ENCODE peak calls at places on chromosomes 11 and 22, in four cellular contexts. E, B, Q and K are unnamed samples.

GRCh38 chr11:117705866-117706265 is 91.2 kb downstream of the DSCAML1 start:
- DNase-seq in E (no peak), B (no peak), Q (no peak), K (no peak)

GRCh38 chr11:5405173-5405572 is 16.7 kb upstream of the OR51Q1 start:
- DNase-seq in E (no peak), B (no peak), Q (no peak), K (no peak)

GRCh38 chr11:18277560-18278271 is 11.7 kb downstream of the SAA1 start:
- DNase-seq in E (no peak), B (no peak), Q (no peak), K (no peak)

GRCh38 chr11:60740573-60740972 is 16.1 kb downstream of the MS4A18 start:
- DNase-seq in E (no peak), B (no peak), Q (no peak), K (no peak)

GRCh38 chr11:62431171-62431895 is 12.5 kb downstream of the SCGB1A1 start:
- DNase-seq in E (peak), B (no peak), Q (no peak), K (no peak)

GRCh38 chr11:35036642-35037041 is 102.3 kb upstream of the CD44 start:
- DNase-seq in E (no peak), B (no peak), Q (no peak), K (no peak)

GRCh38 chr22:21633481-21633880 is 921 bp downstream of the CCDC116 start:
- DNase-seq in E (no peak), B (no peak), Q (no peak), K (no peak)

GRCh38 chr11:67615455-67616430 is 9.0 kb downstream of the NDUFV1 start:
- DNase-seq in E (no peak), B (peak), Q (no peak), K (no peak)

GRCh38 chr11:95975343-95975742 is 51.4 kb upstream of the MTMR2 start:
- DNase-seq in E (no peak), B (no peak), Q (no peak), K (no peak)

GRCh38 chr11:110090466-110091026 is 2.6 kb upstream of the ZC3H12C start:
- DNase-seq in E (no peak), B (no peak), Q (no peak), K (no peak)

DNA sequence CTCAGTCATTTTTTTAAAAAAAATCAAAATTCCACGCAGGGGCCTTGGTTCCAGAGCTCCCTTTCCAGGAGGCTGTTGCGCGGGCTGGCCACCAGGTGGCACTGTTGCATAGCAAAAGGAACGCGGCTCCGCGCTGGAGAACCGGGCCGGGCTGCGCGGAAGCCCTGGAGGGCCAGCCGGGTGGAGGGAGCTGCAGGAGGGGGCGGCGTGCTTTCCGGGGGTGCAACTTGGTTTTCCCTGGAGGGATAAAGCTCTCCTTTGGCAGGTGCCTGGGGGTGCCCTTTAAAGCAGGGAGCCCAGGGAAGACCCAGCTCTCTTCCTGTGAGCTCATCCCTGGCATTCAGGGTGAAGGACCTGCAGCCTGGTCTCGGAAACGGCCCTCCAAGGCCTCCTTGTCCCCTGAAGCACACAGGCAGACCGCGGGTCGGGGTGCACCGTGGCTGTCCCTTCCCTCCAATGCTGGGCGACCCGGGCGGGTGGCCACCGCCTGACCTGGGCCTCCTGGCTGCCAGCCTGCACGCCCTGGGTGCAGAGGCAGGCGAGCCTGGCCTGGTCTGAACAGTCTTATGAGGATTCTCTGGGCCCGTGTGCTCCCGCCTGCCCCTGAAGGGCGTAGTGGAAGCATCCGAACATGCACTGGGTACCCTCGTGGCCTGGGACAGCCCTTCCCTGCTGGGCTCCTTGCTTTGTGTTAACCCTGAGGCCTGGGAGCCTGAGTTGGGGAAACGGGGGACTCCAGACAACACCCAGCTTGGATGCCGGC is 23.4 kb downstream of the KRTAP5-5 start:
- DNase-seq in E (peak), B (peak), Q (peak), K (no peak)
- H3K4me3 ChIP-seq in E (no peak), B (no peak), Q (no peak), K (no peak)

DNA sequence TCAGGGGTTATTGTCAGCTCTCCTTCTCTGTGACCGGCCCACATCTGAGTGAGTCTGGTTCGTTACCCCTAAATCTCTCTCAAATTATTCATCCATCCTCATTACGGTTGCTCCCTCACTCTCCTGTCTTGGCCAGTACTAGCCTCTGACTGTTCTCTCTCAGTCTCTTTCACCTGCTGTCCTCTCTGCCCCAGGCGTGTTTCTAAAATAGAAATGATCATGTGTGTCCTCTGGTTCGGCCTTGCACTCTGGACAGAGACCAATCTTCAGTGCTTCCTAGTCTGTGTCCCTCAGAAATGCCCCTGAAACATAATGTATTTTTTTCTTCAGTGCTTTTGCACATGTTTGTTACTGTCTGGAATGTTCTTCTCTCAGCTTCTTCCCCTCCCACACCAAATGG is 4.9 kb downstream of the PSMD13 start:
- DNase-seq in E (no peak), B (no peak), Q (no peak), K (no peak)
- H3K27ac ChIP-seq in E (no peak), B (no peak), Q (no peak), K (no peak)

GRCh38 chr22:49377306-49377705 is 450.4 kb downstream of the BRD1 start:
- DNase-seq in E (no peak), B (no peak), Q (no peak), K (no peak)

GRCh38 chr22:49382451-49382735 is 445.3 kb downstream of the BRD1 start:
- DNase-seq in E (no peak), B (no peak), Q (no peak), K (no peak)

GRCh38 chr22:49380095-49380827 is 447.4 kb downstream of the BRD1 start:
- DNase-seq in E (no peak), B (no peak), Q (no peak), K (no peak)

GRCh38 chr22:49380828-49381114 is 446.9 kb downstream of the BRD1 start:
- DNase-seq in E (no peak), B (no peak), Q (no peak), K (no peak)

DNA sequence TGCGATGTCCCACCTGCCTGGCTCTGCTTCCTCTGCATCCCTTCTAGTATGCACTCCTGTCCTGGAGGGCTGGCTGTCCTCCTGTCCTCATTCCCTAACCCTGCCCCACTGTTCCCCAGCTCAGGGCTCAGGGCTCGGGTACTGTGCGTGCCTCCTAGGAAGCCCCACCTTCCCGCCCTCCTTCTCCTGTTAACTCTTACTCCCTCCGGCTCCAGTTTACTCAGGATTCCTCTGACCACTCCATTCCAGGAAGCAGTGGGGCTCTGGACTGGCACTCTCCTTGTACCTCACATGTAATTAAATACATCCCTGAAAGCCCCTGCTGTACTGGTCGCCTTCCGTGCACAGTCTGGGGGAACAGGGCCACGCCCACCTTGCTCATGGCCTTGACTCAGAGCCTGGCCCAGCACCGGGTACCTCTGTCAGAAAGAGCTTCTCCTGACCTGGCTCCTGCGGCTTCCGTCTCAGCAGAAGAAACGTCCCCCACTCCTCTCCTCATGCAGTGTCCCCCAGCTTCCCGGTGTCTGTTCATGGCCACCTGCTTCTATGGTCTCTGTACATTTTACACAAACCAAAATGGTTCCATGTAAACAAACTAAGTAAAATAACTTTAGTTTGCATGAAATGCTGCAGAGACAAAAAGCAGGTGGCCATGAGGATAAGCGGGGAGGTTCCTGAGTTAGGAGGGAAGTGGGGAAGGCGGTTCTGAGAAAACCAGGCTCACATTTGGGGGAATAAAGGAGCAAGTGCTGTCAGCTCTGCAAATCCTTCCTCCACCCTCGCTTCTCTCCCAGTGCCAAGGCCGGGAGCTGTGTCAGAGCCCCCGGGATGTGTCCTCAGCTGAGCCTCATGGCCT is 445.9 kb downstream of the BRD1 start:
- DNase-seq in E (no peak), B (no peak), Q (no peak), K (no peak)
- H3K4me3 ChIP-seq in E (no peak), B (no peak), Q (no peak), K (no peak)

DNA sequence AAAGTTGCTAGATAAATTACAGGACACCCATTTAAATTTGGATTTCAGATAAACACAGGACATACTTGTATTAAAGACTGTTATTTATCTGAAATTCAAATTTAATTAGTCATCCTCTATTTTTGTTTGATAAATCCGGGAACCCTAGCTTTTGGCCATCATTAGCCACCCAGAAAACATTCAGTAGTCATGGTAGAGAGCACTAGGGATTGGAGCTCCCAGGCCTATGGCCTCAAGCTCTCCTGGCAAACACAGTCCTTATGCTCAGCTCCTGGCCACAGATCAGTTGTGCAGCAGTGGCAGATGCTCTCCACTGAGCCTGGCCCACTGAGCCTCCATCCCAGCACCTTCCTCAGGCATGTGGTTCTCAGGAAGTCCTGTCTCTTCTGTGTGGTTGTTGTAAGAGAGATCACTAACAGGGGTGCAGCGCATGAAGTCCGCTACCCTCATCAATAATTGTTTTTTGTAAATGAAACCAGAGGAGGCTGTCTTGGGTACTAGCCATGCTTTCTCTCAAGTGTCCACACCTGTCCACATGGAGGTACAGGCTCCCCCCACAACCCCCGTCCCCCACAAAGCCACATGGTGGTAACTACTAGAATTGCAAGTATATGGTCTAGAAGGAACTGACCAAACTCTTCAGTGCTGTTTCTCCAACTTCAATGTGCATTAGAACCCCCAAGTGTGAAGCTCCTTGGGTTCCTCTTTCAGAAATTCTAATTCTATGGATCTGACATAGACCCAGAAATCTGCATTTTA is 1.1 kb upstream of the IRAG1 start:
- DNase-seq in E (peak), B (no peak), Q (no peak), K (no peak)
- H3K27ac ChIP-seq in E (peak), B (no peak), Q (peak), K (no peak)

GRCh38 chr11:44177905-44178304 is 82.4 kb downstream of the EXT2 start:
- DNase-seq in E (no peak), B (no peak), Q (no peak), K (no peak)
- H3K4me3 ChIP-seq in E (no peak), B (no peak), Q (no peak), K (no peak)

GRCh38 chr22:20224917-20225692 is 43.0 kb downstream of the RTN4R start:
- DNase-seq in E (no peak), B (no peak), Q (no peak), K (no peak)

GRCh38 chr22:20222764-20223420 is 45.2 kb downstream of the RTN4R start:
- DNase-seq in E (no peak), B (no peak), Q (no peak), K (no peak)

GRCh38 chr22:20225693-20225966 is 42.5 kb downstream of the RTN4R start:
- DNase-seq in E (no peak), B (no peak), Q (no peak), K (no peak)

GRCh38 chr22:20221421-20222340 is 46.4 kb downstream of the RTN4R start:
- DNase-seq in E (no peak), B (no peak), Q (no peak), K (no peak)

GRCh38 chr22:20223421-20224245 is 44.5 kb downstream of the RTN4R start:
- DNase-seq in E (no peak), B (no peak), Q (no peak), K (no peak)
- H3K27ac ChIP-seq in E (no peak), B (no peak), Q (no peak), K (no peak)

GRCh38 chr11:47183031-47183856 is 3.0 kb downstream of the PACSIN3 start:
- DNase-seq in E (no peak), B (no peak), Q (no peak), K (no peak)

GRCh38 chr11:47185305-47186075 is 744 bp downstream of the PACSIN3 start:
- DNase-seq in E (no peak), B (no peak), Q (peak), K (peak)

GRCh38 chr11:47184711-47185304 is 1.4 kb downstream of the PACSIN3 start:
- DNase-seq in E (no peak), B (no peak), Q (peak), K (no peak)

GRCh38 chr11:47182380-47182779 is 3.9 kb downstream of the PACSIN3 start:
- DNase-seq in E (no peak), B (no peak), Q (no peak), K (no peak)

DNA sequence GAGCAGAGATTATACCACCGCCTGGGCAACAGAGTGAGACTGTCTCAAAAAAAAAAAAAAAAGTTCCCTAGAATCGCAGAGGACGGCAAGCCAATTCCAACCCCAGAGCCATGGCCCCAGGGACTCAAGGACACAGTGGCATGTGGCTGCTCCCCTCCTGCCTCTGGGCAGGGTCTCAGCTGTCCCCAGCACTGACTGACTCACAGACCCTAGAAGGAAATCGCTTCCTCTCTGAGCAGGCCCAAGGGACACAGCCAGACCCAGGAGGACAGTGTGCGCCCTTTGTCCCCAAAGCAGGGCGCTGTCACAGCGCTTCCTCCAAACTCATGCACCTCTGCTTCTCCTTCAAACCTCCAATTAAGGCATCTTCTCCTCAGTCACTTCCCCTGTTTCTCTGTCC is 2.3 kb downstream of the PACSIN3 start:
- DNase-seq in E (no peak), B (no peak), Q (no peak), K (no peak)
- H3K4me3 ChIP-seq in E (no peak), B (no peak), Q (no peak), K (no peak)

DNA sequence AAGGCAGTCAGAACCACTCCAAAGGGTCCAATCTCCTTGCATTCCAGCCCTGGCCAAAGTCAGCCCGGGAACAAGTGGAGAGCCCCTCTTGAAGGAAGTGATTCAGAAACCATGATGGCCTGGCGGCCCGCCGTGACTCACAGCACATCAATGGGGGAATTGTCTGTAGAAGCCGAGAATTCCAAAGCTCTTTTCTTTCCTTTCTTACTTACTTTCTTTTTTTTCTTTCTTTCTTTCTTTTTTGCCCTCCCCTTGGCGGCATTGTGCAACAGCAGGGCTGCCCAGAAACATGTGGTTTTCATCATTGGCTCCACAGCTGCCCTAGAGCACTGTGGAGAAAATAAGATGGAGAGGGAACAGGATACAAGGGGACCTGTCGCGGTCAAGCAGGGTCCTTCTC is 140.2 kb upstream of the TIMP3 start:
- DNase-seq in E (peak), B (no peak), Q (no peak), K (no peak)
- H3K27ac ChIP-seq in E (peak), B (no peak), Q (no peak), K (no peak)

GRCh38 chr22:37920131-37920530 is 14.0 kb downstream of the MICALL1 start:
- DNase-seq in E (no peak), B (no peak), Q (no peak), K (no peak)

GRCh38 chr22:37922177-37922576 is 16.1 kb downstream of the MICALL1 start:
- DNase-seq in E (no peak), B (no peak), Q (no peak), K (no peak)

GRCh38 chr22:37923927-37924326 is 17.8 kb downstream of the MICALL1 start:
- DNase-seq in E (no peak), B (no peak), Q (no peak), K (no peak)

GRCh38 chr22:37918149-37918548 is 12.1 kb downstream of the MICALL1 start:
- DNase-seq in E (no peak), B (no peak), Q (no peak), K (no peak)

GRCh38 chr22:37918580-37919274 is 12.6 kb downstream of the MICALL1 start:
- DNase-seq in E (no peak), B (no peak), Q (no peak), K (no peak)
- H3K4me3 ChIP-seq in E (no peak), B (no peak), Q (no peak), K (no peak)